ENCODE peak calls at places on chromosomes 3 and 15, in eight cellular contexts. One of them, this sample, is unnamed.

GRCh38 chr3:35183915-35184675 is 455.2 kb upstream of the ARPP21 start:
- DNase-seq in fibroblast of gingiva: no peak
- DNase-seq in activated B cell treated with CpG ODN at 0.5 μM for 24 hours: no peak
- DNase-seq in stimulated activated CD4-positive, alpha-beta T cell treated with anti-CD3 and anti-CD28 coated beads, TNF-alpha, amount 100 ng/mL, for 1 hour: no peak
- DNase-seq in mucosa of gallbladder: no peak
- DNase-seq in breast epithelium: no peak
- DNase-seq in activated T-helper 1 cell treated with anti-CD3 and anti-CD28 coated beads, Interleukin-2, amount 50 U/mL, for 16 hours: no peak
- DNase-seq in endothelial cell: no peak
- DNase-seq in this sample: no peak

GRCh38 chr3:182710557-182711157 is 82.6 kb upstream of the ATP11B start:
- DNase-seq in fibroblast of gingiva: no peak
- DNase-seq in activated T-helper 1 cell treated with anti-CD3 and anti-CD28 coated beads, Interleukin-2, amount 50 U/mL, for 16 hours: no peak
- DNase-seq in stimulated activated CD4-positive, alpha-beta T cell treated with anti-CD3 and anti-CD28 coated beads, TNF-alpha, amount 100 ng/mL, for 1 hour: no peak
- DNase-seq in endothelial cell: no peak
- DNase-seq in mucosa of gallbladder: no peak
- DNase-seq in activated B cell treated with CpG ODN at 0.5 μM for 24 hours: no peak
- DNase-seq in breast epithelium: no peak
- DNase-seq in this sample: no peak

GRCh38 chr15:67815036-67815592 is 10.2 kb upstream of the SKOR1 start:
- DNase-seq in stimulated activated CD4-positive, alpha-beta T cell treated with anti-CD3 and anti-CD28 coated beads, TNF-alpha, amount 100 ng/mL, for 1 hour: no peak
- DNase-seq in mucosa of gallbladder: no peak
- DNase-seq in fibroblast of gingiva: no peak
- DNase-seq in activated B cell treated with CpG ODN at 0.5 μM for 24 hours: no peak
- DNase-seq in activated T-helper 1 cell treated with anti-CD3 and anti-CD28 coated beads, Interleukin-2, amount 50 U/mL, for 16 hours: no peak
- DNase-seq in breast epithelium: peak
- DNase-seq in endothelial cell: no peak
- DNase-seq in this sample: no peak

GRCh38 chr3:152909180-152909883 is 74.4 kb downstream of the P2RY1 start:
- DNase-seq in breast epithelium: no peak
- DNase-seq in activated B cell treated with CpG ODN at 0.5 μM for 24 hours: no peak
- DNase-seq in fibroblast of gingiva: peak
- DNase-seq in endothelial cell: no peak
- DNase-seq in activated T-helper 1 cell treated with anti-CD3 and anti-CD28 coated beads, Interleukin-2, amount 50 U/mL, for 16 hours: no peak
- DNase-seq in mucosa of gallbladder: peak
- DNase-seq in stimulated activated CD4-positive, alpha-beta T cell treated with anti-CD3 and anti-CD28 coated beads, TNF-alpha, amount 100 ng/mL, for 1 hour: no peak
- DNase-seq in this sample: no peak

GRCh38 chr3:25284249-25284648 is 143.8 kb upstream of the RARB start:
- DNase-seq in fibroblast of gingiva: no peak
- DNase-seq in breast epithelium: no peak
- DNase-seq in activated T-helper 1 cell treated with anti-CD3 and anti-CD28 coated beads, Interleukin-2, amount 50 U/mL, for 16 hours: no peak
- DNase-seq in activated B cell treated with CpG ODN at 0.5 μM for 24 hours: no peak
- DNase-seq in mucosa of gallbladder: no peak
- DNase-seq in stimulated activated CD4-positive, alpha-beta T cell treated with anti-CD3 and anti-CD28 coated beads, TNF-alpha, amount 100 ng/mL, for 1 hour: no peak
- DNase-seq in endothelial cell: no peak
- DNase-seq in this sample: no peak

GRCh38 chr3:55441499-55441898 is 45.6 kb downstream of the WNT5A start:
- DNase-seq in stimulated activated CD4-positive, alpha-beta T cell treated with anti-CD3 and anti-CD28 coated beads, TNF-alpha, amount 100 ng/mL, for 1 hour: no peak
- DNase-seq in mucosa of gallbladder: no peak
- DNase-seq in fibroblast of gingiva: no peak
- DNase-seq in activated B cell treated with CpG ODN at 0.5 μM for 24 hours: no peak
- DNase-seq in activated T-helper 1 cell treated with anti-CD3 and anti-CD28 coated beads, Interleukin-2, amount 50 U/mL, for 16 hours: no peak
- DNase-seq in endothelial cell: no peak
- DNase-seq in breast epithelium: no peak
- DNase-seq in this sample: no peak

GRCh38 chr3:156290917-156291268 is 170.5 kb downstream of the KCNAB1 start:
- DNase-seq in mucosa of gallbladder: no peak
- DNase-seq in endothelial cell: no peak
- DNase-seq in breast epithelium: no peak
- DNase-seq in stimulated activated CD4-positive, alpha-beta T cell treated with anti-CD3 and anti-CD28 coated beads, TNF-alpha, amount 100 ng/mL, for 1 hour: no peak
- DNase-seq in fibroblast of gingiva: no peak
- DNase-seq in activated T-helper 1 cell treated with anti-CD3 and anti-CD28 coated beads, Interleukin-2, amount 50 U/mL, for 16 hours: no peak
- DNase-seq in activated B cell treated with CpG ODN at 0.5 μM for 24 hours: no peak
- DNase-seq in this sample: no peak

GRCh38 chr3:46321461-46322104 is 32.3 kb upstream of the CCR2 start:
- DNase-seq in activated T-helper 1 cell treated with anti-CD3 and anti-CD28 coated beads, Interleukin-2, amount 50 U/mL, for 16 hours: no peak
- DNase-seq in fibroblast of gingiva: no peak
- DNase-seq in activated B cell treated with CpG ODN at 0.5 μM for 24 hours: no peak
- DNase-seq in breast epithelium: no peak
- DNase-seq in stimulated activated CD4-positive, alpha-beta T cell treated with anti-CD3 and anti-CD28 coated beads, TNF-alpha, amount 100 ng/mL, for 1 hour: no peak
- DNase-seq in mucosa of gallbladder: no peak
- DNase-seq in endothelial cell: no peak
- DNase-seq in this sample: no peak

GRCh38 chr3:111691293-111691909 is 96.3 kb upstream of the ZBED2 start:
- DNase-seq in breast epithelium: no peak
- DNase-seq in endothelial cell: no peak
- DNase-seq in stimulated activated CD4-positive, alpha-beta T cell treated with anti-CD3 and anti-CD28 coated beads, TNF-alpha, amount 100 ng/mL, for 1 hour: no peak
- DNase-seq in mucosa of gallbladder: no peak
- DNase-seq in fibroblast of gingiva: peak
- DNase-seq in activated T-helper 1 cell treated with anti-CD3 and anti-CD28 coated beads, Interleukin-2, amount 50 U/mL, for 16 hours: no peak
- DNase-seq in activated B cell treated with CpG ODN at 0.5 μM for 24 hours: no peak
- DNase-seq in this sample: no peak

GRCh38 chr3:170826047-170826446 is 43.9 kb downstream of the RPL22L1 start:
- DNase-seq in breast epithelium: no peak
- DNase-seq in stimulated activated CD4-positive, alpha-beta T cell treated with anti-CD3 and anti-CD28 coated beads, TNF-alpha, amount 100 ng/mL, for 1 hour: no peak
- DNase-seq in mucosa of gallbladder: no peak
- DNase-seq in endothelial cell: no peak
- DNase-seq in activated B cell treated with CpG ODN at 0.5 μM for 24 hours: no peak
- DNase-seq in fibroblast of gingiva: no peak
- DNase-seq in activated T-helper 1 cell treated with anti-CD3 and anti-CD28 coated beads, Interleukin-2, amount 50 U/mL, for 16 hours: no peak
- DNase-seq in this sample: no peak

GRCh38 chr3:99319450-99319849 is 318.9 kb upstream of the COL8A1 start:
- DNase-seq in mucosa of gallbladder: no peak
- DNase-seq in stimulated activated CD4-positive, alpha-beta T cell treated with anti-CD3 and anti-CD28 coated beads, TNF-alpha, amount 100 ng/mL, for 1 hour: no peak
- DNase-seq in activated T-helper 1 cell treated with anti-CD3 and anti-CD28 coated beads, Interleukin-2, amount 50 U/mL, for 16 hours: no peak
- DNase-seq in fibroblast of gingiva: no peak
- DNase-seq in breast epithelium: no peak
- DNase-seq in endothelial cell: no peak
- DNase-seq in activated B cell treated with CpG ODN at 0.5 μM for 24 hours: no peak
- DNase-seq in this sample: no peak

GRCh38 chr3:194344012-194344411 is 7.1 kb downstream of the CPN2 start:
- DNase-seq in activated T-helper 1 cell treated with anti-CD3 and anti-CD28 coated beads, Interleukin-2, amount 50 U/mL, for 16 hours: peak
- DNase-seq in breast epithelium: peak
- DNase-seq in mucosa of gallbladder: peak
- DNase-seq in activated B cell treated with CpG ODN at 0.5 μM for 24 hours: peak
- DNase-seq in endothelial cell: peak
- DNase-seq in fibroblast of gingiva: no peak
- DNase-seq in stimulated activated CD4-positive, alpha-beta T cell treated with anti-CD3 and anti-CD28 coated beads, TNF-alpha, amount 100 ng/mL, for 1 hour: peak
- DNase-seq in this sample: peak

GRCh38 chr3:35927441-35927840 is 288.1 kb downstream of the ARPP21 start:
- DNase-seq in activated B cell treated with CpG ODN at 0.5 μM for 24 hours: no peak
- DNase-seq in activated T-helper 1 cell treated with anti-CD3 and anti-CD28 coated beads, Interleukin-2, amount 50 U/mL, for 16 hours: no peak
- DNase-seq in breast epithelium: no peak
- DNase-seq in mucosa of gallbladder: no peak
- DNase-seq in stimulated activated CD4-positive, alpha-beta T cell treated with anti-CD3 and anti-CD28 coated beads, TNF-alpha, amount 100 ng/mL, for 1 hour: no peak
- DNase-seq in endothelial cell: no peak
- DNase-seq in fibroblast of gingiva: no peak
- DNase-seq in this sample: no peak

GRCh38 chr3:155766206-155766605 is 21.3 kb upstream of the PLCH1 start:
- DNase-seq in mucosa of gallbladder: no peak
- DNase-seq in stimulated activated CD4-positive, alpha-beta T cell treated with anti-CD3 and anti-CD28 coated beads, TNF-alpha, amount 100 ng/mL, for 1 hour: no peak
- DNase-seq in activated B cell treated with CpG ODN at 0.5 μM for 24 hours: no peak
- DNase-seq in breast epithelium: no peak
- DNase-seq in fibroblast of gingiva: no peak
- DNase-seq in endothelial cell: no peak
- DNase-seq in activated T-helper 1 cell treated with anti-CD3 and anti-CD28 coated beads, Interleukin-2, amount 50 U/mL, for 16 hours: no peak
- DNase-seq in this sample: no peak

GRCh38 chr3:131669590-131669989 is 166.8 kb upstream of the MRPL3 start:
- DNase-seq in fibroblast of gingiva: no peak
- DNase-seq in mucosa of gallbladder: no peak
- DNase-seq in activated T-helper 1 cell treated with anti-CD3 and anti-CD28 coated beads, Interleukin-2, amount 50 U/mL, for 16 hours: no peak
- DNase-seq in stimulated activated CD4-positive, alpha-beta T cell treated with anti-CD3 and anti-CD28 coated beads, TNF-alpha, amount 100 ng/mL, for 1 hour: no peak
- DNase-seq in activated B cell treated with CpG ODN at 0.5 μM for 24 hours: no peak
- DNase-seq in breast epithelium: no peak
- DNase-seq in endothelial cell: no peak
- DNase-seq in this sample: no peak

GRCh38 chr15:49191892-49192291 is 21.8 kb downstream of the GALK2 start:
- DNase-seq in activated T-helper 1 cell treated with anti-CD3 and anti-CD28 coated beads, Interleukin-2, amount 50 U/mL, for 16 hours: no peak
- DNase-seq in stimulated activated CD4-positive, alpha-beta T cell treated with anti-CD3 and anti-CD28 coated beads, TNF-alpha, amount 100 ng/mL, for 1 hour: no peak
- DNase-seq in fibroblast of gingiva: no peak
- DNase-seq in mucosa of gallbladder: no peak
- DNase-seq in breast epithelium: no peak
- DNase-seq in endothelial cell: no peak
- DNase-seq in activated B cell treated with CpG ODN at 0.5 μM for 24 hours: no peak
- DNase-seq in this sample: no peak

GRCh38 chr3:132837615-132838014 is 115.4 kb upstream of the NPHP3 start:
- DNase-seq in activated T-helper 1 cell treated with anti-CD3 and anti-CD28 coated beads, Interleukin-2, amount 50 U/mL, for 16 hours: no peak
- DNase-seq in breast epithelium: no peak
- DNase-seq in mucosa of gallbladder: no peak
- DNase-seq in endothelial cell: no peak
- DNase-seq in activated B cell treated with CpG ODN at 0.5 μM for 24 hours: no peak
- DNase-seq in fibroblast of gingiva: no peak
- DNase-seq in stimulated activated CD4-positive, alpha-beta T cell treated with anti-CD3 and anti-CD28 coated beads, TNF-alpha, amount 100 ng/mL, for 1 hour: no peak
- DNase-seq in this sample: no peak

GRCh38 chr15:43518073-43518761 is 809 bp downstream of the MAP1A start:
- DNase-seq in breast epithelium: no peak
- DNase-seq in endothelial cell: no peak
- DNase-seq in mucosa of gallbladder: no peak
- DNase-seq in activated T-helper 1 cell treated with anti-CD3 and anti-CD28 coated beads, Interleukin-2, amount 50 U/mL, for 16 hours: no peak
- DNase-seq in stimulated activated CD4-positive, alpha-beta T cell treated with anti-CD3 and anti-CD28 coated beads, TNF-alpha, amount 100 ng/mL, for 1 hour: no peak
- DNase-seq in activated B cell treated with CpG ODN at 0.5 μM for 24 hours: no peak
- DNase-seq in fibroblast of gingiva: peak
- DNase-seq in this sample: no peak